ENCODE peak calls at places on chromosome 9, in nine cellular contexts. L is SJCRH30, T is fibroblast of lung, W is uterus, P is AG04450, J is tibial nerve, Y is gastrocnemius medialis, N is lower lobe of right lung, U is fibroblast of pulmonary artery. S is an unnamed sample.

GRCh38 chr9:8309258-8309657 is 509.7 kb upstream of the DMAC1 start:
- DNase-seq in N (no peak), L (no peak), Y (no peak), W (no peak), J (no peak), U (no peak), P (no peak), T (peak), S (no peak)

GRCh38 chr9:83312543-83312942 is 225.7 kb downstream of the FRMD3 start:
- DNase-seq in N (no peak), P (no peak), L (no peak), U (no peak), W (no peak), Y (no peak), T (no peak), J (no peak), S (no peak)

GRCh38 chr9:129435996-129436676 is 184.8 kb downstream of the C9orf50 start:
- DNase-seq in T (no peak), P (no peak), L (no peak), N (no peak), W (no peak), Y (no peak), J (no peak), U (no peak), S (no peak)

GRCh38 chr9:35333551-35333950 is 156.4 kb upstream of the RUSC2 start:
- DNase-seq in J (no peak), N (no peak), U (peak), T (peak), W (no peak), P (peak), Y (no peak), L (no peak), S (peak)

GRCh38 chr9:12813960-12814876 is 39.4 kb downstream of the LURAP1L start:
- DNase-seq in J (peak), N (peak), T (peak), L (peak), P (peak), Y (peak), U (peak), W (peak), S (peak)

GRCh38 chr9:97555164-97555563 is 53.7 kb downstream of the TMOD1 start:
- DNase-seq in J (peak), P (no peak), Y (peak), L (no peak), W (peak), T (peak), N (no peak), U (peak), S (peak)

GRCh38 chr9:128215491-128216404 is 12.6 kb downstream of the DNM1 start:
- DNase-seq in J (no peak), W (peak), Y (peak), U (peak), L (no peak), T (peak), N (no peak), P (peak), S (peak)

GRCh38 chr9:81896067-81896466 is 32.2 kb upstream of the SPATA31D4 start:
- DNase-seq in Y (no peak), L (no peak), N (no peak), W (no peak), P (no peak), U (no peak), J (no peak), T (no peak), S (no peak)

GRCh38 chr9:118882674-118883073 is 486.6 kb downstream of the BRINP1 start:
- DNase-seq in J (no peak), P (no peak), Y (no peak), W (no peak), L (peak), T (no peak), U (no peak), N (no peak), S (no peak)

GRCh38 chr9:75452512-75452911 is 364.2 kb downstream of the OSTF1 start:
- DNase-seq in N (no peak), W (no peak), J (no peak), L (no peak), U (no peak), Y (no peak), T (no peak), P (no peak), S (no peak)

GRCh38 chr9:128008171-128008570 is 27.4 kb upstream of the EEIG1 start:
- DNase-seq in J (no peak), N (no peak), Y (no peak), W (no peak), U (no peak), L (no peak), P (no peak), T (no peak), S (no peak)

GRCh38 chr9:9970514-9970913 is 642.3 kb downstream of the PTPRD start:
- DNase-seq in L (no peak), N (no peak), W (no peak), P (no peak), T (no peak), U (no peak), Y (no peak), J (no peak), S (no peak)

GRCh38 chr9:23044549-23044948 is 597.9 kb downstream of the DMRTA1 start:
- DNase-seq in P (no peak), L (no peak), T (no peak), W (no peak), N (no peak), U (peak), J (no peak), Y (no peak), S (no peak)

GRCh38 chr9:119844431-119844830 is 475.2 kb upstream of the BRINP1 start:
- DNase-seq in Y (no peak), N (no peak), T (no peak), P (no peak), J (no peak), L (no peak), U (no peak), W (no peak), S (no peak)

GRCh38 chr9:129245276-129245675 is 67.2 kb upstream of the IER5L start:
- DNase-seq in P (no peak), U (peak), W (no peak), N (peak), J (no peak), L (no peak), Y (no peak), T (no peak), S (peak)

GRCh38 chr9:81868145-81868544 is 60.1 kb upstream of the SPATA31D4 start:
- DNase-seq in P (no peak), L (no peak), U (no peak), N (no peak), Y (no peak), J (no peak), T (peak), W (no peak), S (peak)

DNA sequence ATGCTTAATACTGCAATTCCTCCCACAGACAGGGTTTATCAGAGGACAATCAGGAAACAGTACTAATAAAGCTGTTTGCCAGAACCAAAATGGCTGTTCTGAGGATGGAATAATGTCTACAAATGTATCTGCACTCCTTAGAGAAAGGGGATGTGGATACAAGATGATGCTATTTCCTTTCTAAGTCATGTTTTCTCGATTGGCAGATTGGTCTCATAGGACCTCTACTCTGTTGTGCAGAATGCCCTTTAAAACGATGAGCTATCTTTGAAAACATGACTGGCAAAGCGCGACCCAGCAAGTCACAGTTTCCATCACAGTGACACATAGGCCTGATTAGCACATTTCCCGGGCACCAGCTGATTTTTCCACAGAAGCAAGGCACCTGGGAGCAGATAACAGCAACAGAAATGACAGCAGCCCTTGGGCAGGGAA is 54.0 kb downstream of the AOPEP start:
- DNase-seq in J (no peak), Y (peak), L (no peak), U (no peak), P (no peak), N (no peak), W (no peak), T (no peak), S (no peak)
- H3K4me3 ChIP-seq in J (no peak), Y (no peak), L (no peak), U (no peak), P (no peak), N (no peak), W (no peak), T (no peak), S (no peak)

DNA sequence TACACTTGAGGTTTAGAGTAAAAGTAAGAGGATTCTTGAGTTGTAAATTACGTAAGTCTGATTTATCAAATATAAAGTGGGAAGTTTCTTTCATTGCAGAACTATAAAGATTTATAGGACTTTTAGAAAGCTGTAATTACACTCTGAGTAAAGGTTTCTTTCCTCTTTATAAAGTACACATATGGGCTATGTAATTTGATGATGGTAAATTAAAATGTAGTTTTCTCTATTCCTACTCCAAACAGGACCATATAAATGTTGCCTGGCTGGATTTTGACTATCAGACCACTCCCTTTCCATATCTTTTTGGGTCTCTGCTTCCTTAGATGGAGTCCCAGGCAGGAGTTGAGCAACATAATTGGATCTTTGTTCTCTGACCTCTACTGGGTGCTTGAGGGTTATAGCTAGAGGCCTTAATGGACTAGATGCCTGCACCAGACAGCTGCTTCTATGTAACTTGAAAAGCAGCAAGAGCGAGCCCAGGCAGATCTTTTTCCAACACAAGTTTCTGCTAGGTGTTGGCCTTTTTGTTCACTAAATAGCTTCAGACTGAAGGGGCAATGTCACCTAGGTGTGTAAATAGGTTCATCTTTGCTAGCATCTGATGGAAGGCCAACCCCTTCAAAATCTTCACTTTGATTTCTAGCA is 11.4 kb upstream of the TEX48 start:
- DNase-seq in N (no peak), L (peak), T (no peak), P (no peak), W (no peak), Y (no peak), U (no peak), J (no peak), S (no peak)
- H3K4me3 ChIP-seq in N (no peak), L (no peak), T (no peak), P (no peak), W (no peak), Y (no peak), U (no peak), J (no peak), S (no peak)

DNA sequence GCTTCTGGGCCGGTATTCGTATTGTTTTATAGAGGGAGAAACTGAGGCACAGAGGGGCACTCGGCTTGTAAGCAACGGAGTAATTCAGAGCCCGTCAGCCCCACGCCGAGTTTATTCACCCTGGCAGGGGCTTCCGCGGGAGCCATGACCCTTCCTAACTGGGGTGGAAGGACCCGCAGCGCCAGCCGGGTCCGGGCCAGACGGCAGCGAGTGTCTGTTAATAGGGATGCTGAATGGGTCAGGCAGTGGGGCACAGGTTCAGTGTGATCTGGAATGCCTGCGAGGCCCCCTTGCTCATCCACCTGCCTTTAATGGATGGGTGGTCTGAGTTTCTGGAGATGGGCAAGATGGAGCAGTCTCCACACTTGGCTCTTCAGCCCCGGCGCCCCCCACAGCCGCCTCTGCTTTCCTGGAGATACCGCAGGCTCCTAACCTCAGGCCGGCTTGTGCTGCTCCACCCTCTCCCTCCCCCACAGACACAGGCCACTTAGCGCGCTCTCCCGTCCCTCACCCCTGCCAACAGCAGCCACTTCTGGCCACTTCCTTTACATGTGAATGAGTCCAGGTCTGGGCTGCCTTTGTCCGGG is 147.0 kb downstream of the ERCC6L2 start:
- DNase-seq in N (peak), T (no peak), Y (no peak), J (no peak), P (no peak), U (no peak), L (peak), W (no peak), S (no peak)
- H3K4me3 ChIP-seq in N (peak), T (no peak), Y (peak), J (peak), P (no peak), U (no peak), L (peak), W (no peak), S (no peak)

GRCh38 chr9:134325813-134326753 is at the start of gene RXRA:
- DNase-seq in U (peak), N (peak), W (peak), Y (peak), P (peak), T (peak), J (peak), L (peak), S (peak)

GRCh38 chr9:134325096-134325812 is 1.0 kb upstream of the RXRA start:
- DNase-seq in U (peak), N (peak), L (no peak), P (no peak), Y (peak), T (peak), J (no peak), W (peak), S (peak)

GRCh38 chr9:134323741-134324358 is 2.4 kb upstream of the RXRA start:
- DNase-seq in L (peak), N (peak), Y (peak), U (no peak), J (peak), T (no peak), W (no peak), P (no peak), S (no peak)

GRCh38 chr9:134322781-134323241 is 3.4 kb upstream of the RXRA start:
- DNase-seq in T (no peak), Y (no peak), U (no peak), L (no peak), P (no peak), N (peak), W (no peak), J (no peak), S (no peak)

GRCh38 chr9:134324359-134325095 is 1.7 kb upstream of the RXRA start:
- DNase-seq in J (no peak), L (no peak), P (no peak), Y (peak), T (no peak), U (no peak), N (peak), W (no peak), S (no peak)
- H3K4me3 ChIP-seq in J (peak), L (no peak), P (peak), Y (peak), T (no peak), U (peak), N (peak), W (no peak), S (peak)

DNA sequence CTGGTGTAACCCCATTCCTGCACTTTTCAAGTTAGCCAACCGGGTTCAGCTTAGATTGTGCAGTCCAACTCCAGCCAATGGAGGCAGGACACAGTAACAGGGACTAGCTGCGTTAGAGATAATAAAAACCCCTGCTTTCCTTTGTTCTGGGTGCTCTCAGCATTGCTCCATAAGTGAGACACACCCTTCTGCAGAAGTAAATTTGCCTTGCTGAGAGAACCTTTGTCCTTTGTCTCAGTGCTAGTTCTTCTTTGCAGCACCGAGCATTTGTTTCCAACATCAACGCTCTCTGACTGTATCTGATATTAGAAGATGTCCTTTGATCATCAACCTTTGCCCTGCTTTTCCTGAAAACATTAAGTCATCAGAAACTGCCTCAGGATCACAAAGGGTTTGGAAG is 169.5 kb upstream of the OR13F1 start:
- DNase-seq in T (no peak), N (no peak), U (no peak), W (no peak), L (no peak), P (no peak), J (no peak), Y (no peak), S (no peak)
- H3K4me3 ChIP-seq in T (no peak), N (no peak), U (no peak), W (no peak), L (no peak), P (no peak), J (no peak), Y (no peak), S (no peak)

GRCh38 chr9:33184947-33185346 is 17.8 kb upstream of the B4GALT1 start:
- DNase-seq in J (no peak), T (peak), W (no peak), U (no peak), L (no peak), Y (no peak), N (no peak), P (no peak), S (peak)

GRCh38 chr9:33177633-33178032 is 10.5 kb upstream of the B4GALT1 start:
- DNase-seq in Y (no peak), U (no peak), T (no peak), N (no peak), P (no peak), L (no peak), W (no peak), J (no peak), S (no peak)

GRCh38 chr9:33185406-33185805 is 18.3 kb upstream of the B4GALT1 start:
- DNase-seq in J (no peak), W (no peak), Y (no peak), P (no peak), T (no peak), N (no peak), L (no peak), U (no peak), S (no peak)

GRCh38 chr9:33179298-33179697 is 12.2 kb upstream of the B4GALT1 start:
- DNase-seq in N (no peak), U (no peak), Y (no peak), P (no peak), T (no peak), W (no peak), J (no peak), L (no peak), S (no peak)

DNA sequence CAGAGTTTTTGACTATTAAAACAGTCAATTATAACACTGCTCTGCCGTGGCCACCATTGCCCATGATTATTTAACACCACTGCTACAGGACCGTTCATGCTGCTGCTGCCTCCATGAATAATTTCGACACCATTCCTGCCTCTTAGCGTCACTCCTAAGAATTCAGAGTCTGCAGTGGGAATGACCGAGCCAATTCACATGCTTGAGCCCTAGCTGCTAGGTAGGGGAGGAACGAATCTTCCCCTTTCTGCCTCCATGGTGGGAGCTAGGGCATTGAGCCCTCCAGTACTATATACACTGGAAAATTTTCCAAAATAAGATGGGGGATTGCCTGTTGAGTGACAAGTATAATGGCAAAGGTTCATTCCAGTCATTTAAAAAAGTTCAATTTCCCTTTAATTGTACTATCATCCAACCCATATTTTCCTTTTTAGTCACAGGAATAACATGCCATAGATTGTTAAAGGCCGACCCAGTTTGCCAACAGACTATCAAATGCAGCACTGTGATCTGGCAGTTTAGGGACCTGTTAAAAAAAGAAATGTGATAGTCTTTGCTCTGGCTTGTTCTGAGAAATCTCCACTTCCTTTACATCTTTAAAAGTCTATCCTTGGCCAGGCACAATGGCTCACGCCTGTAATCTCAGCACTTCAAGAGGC is 13.5 kb upstream of the B4GALT1 start:
- DNase-seq in W (no peak), T (peak), L (no peak), U (peak), Y (no peak), P (no peak), N (no peak), J (no peak), S (peak)
- H3K4me3 ChIP-seq in W (no peak), T (no peak), L (no peak), U (no peak), Y (no peak), P (no peak), N (no peak), J (no peak), S (no peak)

GRCh38 chr9:117008461-117008860 is 321.4 kb downstream of the TRIM32 start:
- DNase-seq in T (no peak), P (no peak), N (no peak), U (no peak), Y (no peak), W (no peak), J (no peak), L (no peak), S (no peak)

GRCh38 chr9:117019242-117019641 is 332.1 kb downstream of the TRIM32 start:
- DNase-seq in W (no peak), Y (no peak), N (no peak), L (peak), T (no peak), J (no peak), U (no peak), P (no peak), S (no peak)

GRCh38 chr9:117013596-117013995 is 326.5 kb downstream of the TRIM32 start:
- DNase-seq in J (no peak), Y (no peak), U (no peak), N (no peak), T (no peak), P (no peak), L (peak), W (no peak), S (no peak)

GRCh38 chr9:117014061-117014460 is 327.0 kb downstream of the TRIM32 start:
- DNase-seq in U (no peak), L (no peak), N (no peak), W (no peak), P (no peak), T (no peak), J (no peak), Y (no peak), S (no peak)
- H3K4me3 ChIP-seq in U (no peak), L (no peak), N (no peak), W (no peak), P (no peak), T (no peak), J (no peak), Y (no peak), S (no peak)

DNA sequence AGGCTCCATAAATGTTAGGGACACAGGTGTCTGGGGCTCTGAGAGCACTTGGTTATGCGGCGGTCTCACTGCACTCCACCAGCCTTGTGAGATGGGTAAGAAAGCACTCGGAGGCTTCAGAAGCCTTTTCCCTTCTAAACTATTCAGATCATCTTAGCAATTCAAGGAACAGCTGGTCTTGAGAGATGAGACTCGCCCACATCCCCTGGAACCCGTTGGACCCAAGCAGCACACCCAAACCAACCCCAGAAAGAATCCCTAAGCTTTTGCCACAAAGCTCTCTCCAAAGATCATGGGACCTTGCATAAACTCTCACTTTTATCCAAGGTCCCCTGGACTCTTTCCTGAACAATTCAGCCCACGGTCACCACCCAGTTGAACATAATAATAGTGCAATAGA is 90.2 kb downstream of the RAPGEF1 start:
- DNase-seq in L (no peak), P (no peak), U (no peak), W (no peak), J (no peak), Y (no peak), T (no peak), N (no peak), S (no peak)
- H3K4me3 ChIP-seq in L (no peak), P (no peak), U (no peak), W (no peak), J (no peak), Y (no peak), T (no peak), N (no peak), S (no peak)

GRCh38 chr9:29214162-29214520 is 1640.9 kb upstream of the C9orf72 start:
- DNase-seq in J (no peak), N (no peak), L (peak), W (peak), P (no peak), U (peak), Y (no peak), T (no peak), S (no peak)
- H3K4me3 ChIP-seq in J (no peak), N (peak), L (peak), W (peak), P (no peak), U (peak), Y (no peak), T (no peak), S (peak)